ENCODE peak calls at places on chromosomes 4 and X, in five cellular contexts. Q, M, S, N and B are unnamed samples.

GRCh38 chr4:3248811-3249661 is at the start of gene MSANTD1:
- DNase-seq in Q (no peak), M (no peak), S (no peak), N (no peak), B (no peak)

GRCh38 chr4:187618701-187619278 is 376.8 kb upstream of the ZFP42 start:
- DNase-seq in Q (no peak), M (no peak), S (peak; percentile 21), N (no peak), B (no peak)

GRCh38 chr4:177339794-177340374 is 30.2 kb downstream of the NEIL3 start:
- DNase-seq in Q (no peak), M (no peak), S (peak; percentile 31), N (no peak), B (no peak)

GRCh38 chrX:119067023-119067739 is 5.6 kb upstream of the CT47C1 start:
- DNase-seq in Q (peak; percentile 6), M (peak; percentile 49), S (peak; percentile 82), N (no peak), B (peak; percentile 11)

GRCh38 chrX:136931661-136932060 is 51.1 kb upstream of the RBMX start:
- DNase-seq in Q (no peak), M (no peak), S (no peak), N (no peak), B (no peak)

GRCh38 chr4:184950117-184950830 is 68.0 kb upstream of the HELT start:
- DNase-seq in Q (no peak), M (no peak), S (no peak), N (no peak), B (no peak)

GRCh38 chrX:108020631-108021030 is 24.2 kb upstream of the VSIG1 start:
- DNase-seq in Q (no peak), M (no peak), S (peak; percentile 54), N (no peak), B (no peak)

GRCh38 chr4:113683143-113683542 is 78.4 kb downstream of the CAMK2D start:
- DNase-seq in Q (no peak), M (no peak), S (no peak), N (no peak), B (no peak)

GRCh38 chrX:20217279-20217678 is 49.4 kb downstream of the RPS6KA3 start:
- DNase-seq in Q (peak; percentile 15), M (no peak), S (peak; percentile 84), N (no peak), B (peak; percentile 15)

GRCh38 chr4:161186750-161187149 is 977.0 kb downstream of the FSTL5 start:
- DNase-seq in Q (no peak), M (no peak), S (no peak), N (no peak), B (no peak)

GRCh38 chr4:84578540-84579409 is 4.2 kb upstream of the CDS1 start:
- DNase-seq in Q (no peak), M (no peak), S (peak; percentile 58), N (no peak), B (no peak)

GRCh38 chr4:16461362-16461761 is 235.1 kb upstream of the TAPT1 start:
- DNase-seq in Q (no peak), M (no peak), S (peak; percentile 60), N (no peak), B (no peak)

GRCh38 chr4:116055857-116056827 is 942.7 kb upstream of the NDST4 start:
- DNase-seq in Q (no peak), M (no peak), S (peak; percentile 49), N (no peak), B (no peak)

GRCh38 chrX:39967348-39967747 is 130.4 kb downstream of the BCOR start:
- DNase-seq in Q (no peak), M (no peak), S (peak; percentile 30), N (no peak), B (no peak)

GRCh38 chr4:162201673-162202072 is 37.9 kb upstream of the FSTL5 start:
- DNase-seq in Q (no peak), M (no peak), S (no peak), N (no peak), B (no peak)

GRCh38 chr4:174154455-174154854 is 129.0 kb downstream of the FBXO8 start:
- DNase-seq in Q (peak; percentile 82), M (no peak), S (peak; percentile 49), N (no peak), B (no peak)

GRCh38 chr4:88516746-88517145 is 6.8 kb downstream of the PYURF start:
- DNase-seq in Q (no peak), M (no peak), S (no peak), N (no peak), B (no peak)

GRCh38 chrX:118510076-118510475 is 14.5 kb downstream of the DOCK11 start:
- DNase-seq in Q (no peak), M (no peak), S (no peak), N (no peak), B (no peak)

GRCh38 chrX:43386872-43387271 is 269.2 kb upstream of the MAOA start:
- DNase-seq in Q (no peak), M (no peak), S (no peak), N (no peak), B (no peak)

GRCh38 chrX:14903891-14904290 is 30.7 kb downstream of the MOSPD2 start:
- DNase-seq in Q (no peak), M (no peak), S (no peak), N (no peak), B (no peak)

GRCh38 chr4:3300198-3300671 is 7.4 kb downstream of the RGS12 start:
- DNase-seq in Q (no peak), M (no peak), S (no peak), N (peak; percentile 54), B (no peak)

GRCh38 chrX:150074175-150074574 is 135.9 kb upstream of the EOLA2 start:
- DNase-seq in Q (no peak), M (no peak), S (no peak), N (no peak), B (no peak)

GRCh38 chrX:133786382-133786781 is 199.0 kb downstream of the GPC3 start:
- DNase-seq in Q (no peak), M (no peak), S (no peak), N (no peak), B (no peak)

GRCh38 chr4:146442801-146443200 is 78.9 kb downstream of the SLC10A7 start:
- DNase-seq in Q (peak; percentile 22), M (no peak), S (peak; percentile 85), N (no peak), B (peak; percentile 65)

GRCh38 chr4:6926681-6927478 is 17.3 kb downstream of the TBC1D14 start:
- DNase-seq in Q (no peak), M (peak; percentile 61), S (no peak), N (peak; percentile 87), B (no peak)

GRCh38 chr4:184826315-184827266 is 823 bp upstream of the ACSL1 start:
- DNase-seq in Q (no peak), M (peak; percentile 64), S (peak; percentile 17), N (no peak), B (no peak)

GRCh38 chr4:3114377-3114776 is 39.9 kb downstream of the HTT start:
- DNase-seq in Q (no peak), M (no peak), S (no peak), N (no peak), B (peak; percentile 37)

GRCh38 chr4:53781614-53782467 is 190.6 kb upstream of the LNX1 start:
- DNase-seq in Q (no peak), M (no peak), S (peak; percentile 98), N (no peak), B (no peak)

GRCh38 chrX:20181563-20182329 is 40.1 kb upstream of the EIF1AX start:
- DNase-seq in Q (no peak), M (no peak), S (no peak), N (no peak), B (no peak)

GRCh38 chr4:183411291-183411861 is 33.1 kb upstream of the CDKN2AIP start:
- DNase-seq in Q (no peak), M (no peak), S (peak; percentile 42), N (no peak), B (peak; percentile 15)

GRCh38 chr4:153233761-153234371 is 29.6 kb downstream of the TRIM2 start:
- DNase-seq in Q (peak; percentile 94), M (no peak), S (peak; percentile 90), N (no peak), B (no peak)

GRCh38 chrX:51893931-51894696 is 691 bp downstream of the MAGED1 start:
- DNase-seq in Q (no peak), M (no peak), S (peak; percentile 25), N (peak; percentile 56), B (peak; percentile 29)
- H3K4me3 ChIP-seq in Q (peak overlapping the region; percentile 67), M (peak overlapping the region; percentile 69), S (peak overlapping the region; percentile 71), N (peak overlapping the region; percentile 60), B (peak overlapping the region; percentile 49)

GRCh38 chr4:169438057-169438480 is 167.3 kb upstream of the SH3RF1 start:
- DNase-seq in Q (no peak), M (no peak), S (no peak), N (no peak), B (no peak)
- H3K4me3 ChIP-seq in Q (no peak overlapping the region), M (no peak overlapping the region), S (no peak overlapping the region), N (no peak overlapping the region), B (no peak overlapping the region)

GRCh38 chr4:118350961-118351360 is 1.8 kb downstream of the PRSS12 start:
- DNase-seq in Q (no peak), M (no peak), S (no peak), N (no peak), B (no peak)

GRCh38 chr4:118351851-118352827 is 664 bp downstream of the PRSS12 start:
- DNase-seq in Q (no peak), M (peak; percentile 22), S (no peak), N (peak; percentile 70), B (peak; percentile 47)

GRCh38 chr4:118352843-118353373 is at the start of gene PRSS12:
- DNase-seq in Q (no peak), M (peak; percentile 60), S (peak; percentile 60), N (peak; percentile 88), B (peak; percentile 84)

GRCh38 chr4:118354913-118355312 is 2.1 kb upstream of the PRSS12 start:
- DNase-seq in Q (no peak), M (no peak), S (no peak), N (no peak), B (no peak)

DNA sequence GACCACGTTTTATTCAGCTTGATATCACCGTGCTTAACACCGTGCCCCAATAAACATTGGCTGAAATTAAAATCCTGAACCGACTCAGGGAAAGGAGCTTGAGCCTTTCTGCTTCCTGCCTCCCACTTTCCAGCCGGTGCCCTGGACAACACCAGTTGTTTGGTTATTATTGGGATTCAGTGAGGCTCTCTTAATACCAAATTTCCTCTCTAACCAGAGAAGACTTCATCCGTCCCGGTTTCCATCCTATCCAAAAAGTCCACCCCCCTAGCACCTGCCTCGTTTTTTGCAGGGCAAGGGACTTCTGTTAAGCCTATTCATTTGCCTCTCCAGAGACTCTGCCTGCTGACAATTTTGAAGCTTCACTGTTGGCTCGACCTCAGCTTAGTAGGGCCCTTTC is 649 bp upstream of the PRSS12 start:
- DNase-seq in Q (no peak), M (no peak), S (peak; percentile 3), N (no peak), B (no peak)
- H3K4me3 ChIP-seq in Q (peak overlapping the region; percentile 58), M (peak overlapping the region; percentile 62), S (peak overlapping the region; percentile 67), N (peak overlapping the region; percentile 55), B (peak overlapping the region; percentile 53)

DNA sequence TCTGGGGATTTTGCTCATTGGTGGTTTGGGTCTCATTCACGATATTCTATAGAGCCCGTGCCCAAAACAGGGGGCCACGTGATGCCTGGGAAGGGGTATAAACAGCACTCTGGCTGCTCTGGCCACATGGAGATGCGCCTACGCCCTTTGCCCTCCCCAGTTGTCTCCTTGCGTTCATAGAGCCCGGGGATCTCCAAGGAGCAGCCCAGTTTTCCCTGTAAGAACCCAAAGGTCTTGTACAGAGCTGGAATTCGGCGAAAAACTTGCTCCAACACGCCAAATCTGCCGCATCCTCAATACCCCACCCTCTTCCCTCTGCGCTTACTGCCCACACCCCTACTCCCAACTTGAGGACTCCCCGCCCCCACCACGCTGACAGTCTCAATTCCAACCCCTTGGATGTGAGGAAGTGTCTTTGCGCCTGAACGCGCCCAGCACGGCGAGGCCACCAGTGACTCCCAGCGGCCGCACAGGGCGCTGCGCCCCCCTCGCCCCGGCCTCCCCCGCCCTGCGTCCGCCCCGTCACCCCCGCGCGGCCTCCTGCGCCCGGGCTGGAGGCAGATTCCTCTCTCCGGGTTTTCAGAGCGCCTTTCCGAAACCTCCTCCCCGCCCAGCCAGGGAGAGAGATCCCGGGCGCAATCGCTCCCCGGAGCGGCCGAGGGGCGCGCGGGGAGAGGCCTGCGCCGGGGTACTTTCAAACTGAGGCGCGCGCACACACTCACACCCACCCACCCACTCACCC is at the start of gene NHS:
- DNase-seq in Q (no peak), M (peak; percentile 72), S (peak; percentile 83), N (peak; percentile 72), B (peak; percentile 77)
- H3K4me3 ChIP-seq in Q (peak within 1 kb of the TSS; percentile 53), M (peak within 1 kb of the TSS; percentile 63), S (peak within 1 kb of the TSS; percentile 91), N (peak within 1 kb of the TSS; percentile 52), B (peak within 1 kb of the TSS; percentile 56)